ENCODE peak calls at places on chromosomes 1 and 21, in seven cellular contexts. R is SK-N-SH; T is effector memory CD4-positive, alpha-beta T cell; K is pancreas; Q is SJSA1; Y is spleen; A is PC-3. V is an unnamed sample.

GRCh38 chr1:202553560-202554038 is 156.7 kb downstream of the SYT2 start:
- DNase-seq in R (no peak), T (no peak), K (no peak), Q (no peak), Y (no peak), A (no peak), V (no peak)

GRCh38 chr1:16249838-16250241 is 12.9 kb upstream of the CPLANE2 start:
- DNase-seq in R (no peak), T (no peak), K (no peak), Q (no peak), Y (no peak), A (peak; percentile 14), V (no peak)

GRCh38 chr21:29145354-29145782 is 14.9 kb downstream of the MAP3K7CL start:
- DNase-seq in R (no peak), T (no peak), K (no peak), Q (peak; percentile 57), Y (no peak), A (peak; percentile 97), V (peak; percentile 6)

GRCh38 chr1:60657926-60658325 is 424.4 kb upstream of the NFIA start:
- DNase-seq in R (no peak), T (no peak), K (no peak), Q (no peak), Y (no peak), A (no peak), V (no peak)

GRCh38 chr1:53326598-53327182 is 1.2 kb downstream of the LRP8 start:
- DNase-seq in R (peak; percentile 76), T (no peak), K (peak; percentile 59), Q (no peak), Y (peak; percentile 85), A (peak; percentile 73), V (peak; percentile 19)

GRCh38 chr1:240306673-240307072 is 215.0 kb downstream of the FMN2 start:
- DNase-seq in R (no peak), T (no peak), K (no peak), Q (no peak), Y (no peak), A (no peak), V (no peak)

GRCh38 chr1:20052386-20052785 is 17.6 kb upstream of the PLA2G5 start:
- DNase-seq in R (no peak), T (no peak), K (no peak), Q (no peak), Y (no peak), A (no peak), V (no peak)

GRCh38 chr21:33127154-33127893 is 57.4 kb downstream of the OLIG1 start:
- DNase-seq in R (peak; percentile 60), T (peak; percentile 41), K (peak; percentile 48), Q (peak; percentile 56), Y (peak; percentile 84), A (peak; percentile 82), V (peak; percentile 21)

GRCh38 chr1:230965535-230965934 is 13.1 kb downstream of the TTC13 start:
- DNase-seq in R (no peak), T (no peak), K (no peak), Q (no peak), Y (no peak), A (no peak), V (no peak)

GRCh38 chr1:213275293-213275692 is 224.3 kb downstream of the RPS6KC1 start:
- DNase-seq in R (no peak), T (no peak), K (no peak), Q (no peak), Y (no peak), A (no peak), V (no peak)

GRCh38 chr1:3319874-3320245 is 134.6 kb upstream of the ARHGEF16 start:
- DNase-seq in R (peak; percentile 72), T (no peak), K (peak; percentile 62), Q (no peak), Y (no peak), A (peak; percentile 90), V (peak; percentile 6)

GRCh38 chr1:66394603-66395002 is 139.3 kb upstream of the SGIP1 start:
- DNase-seq in R (no peak), T (no peak), K (no peak), Q (no peak), Y (no peak), A (no peak), V (no peak)

GRCh38 chr1:198498881-198499280 is 41.6 kb downstream of the ATP6V1G3 start:
- DNase-seq in R (no peak), T (no peak), K (no peak), Q (no peak), Y (no peak), A (no peak), V (no peak)

GRCh38 chr1:94734963-94735899 is 84.9 kb upstream of the SLC44A3 start:
- DNase-seq in R (no peak), T (no peak), K (peak; percentile 64), Q (peak; percentile 73), Y (no peak), A (no peak), V (no peak)

GRCh38 chr1:28509705-28510349 is 4.0 kb downstream of the RCC1 start:
- DNase-seq in R (no peak), T (no peak), K (no peak), Q (no peak), Y (no peak), A (no peak), V (no peak)

GRCh38 chr1:170309389-170310013 is 163.7 kb downstream of the NTMT2 start:
- DNase-seq in R (peak; percentile 1), T (no peak), K (no peak), Q (peak; percentile 76), Y (no peak), A (peak; percentile 45), V (no peak)

GRCh38 chr1:52436817-52437216 is 32.4 kb downstream of the PRPF38A start:
- DNase-seq in R (no peak), T (no peak), K (no peak), Q (no peak), Y (no peak), A (peak; percentile 33), V (no peak)

GRCh38 chr1:42163114-42163513 is 1.4 kb downstream of the GUCA2A start:
- DNase-seq in R (no peak), T (no peak), K (no peak), Q (no peak), Y (no peak), A (no peak), V (no peak)

GRCh38 chr1:14071581-14071980 is 371.6 kb downstream of the PRDM2 start:
- DNase-seq in R (no peak), T (no peak), K (no peak), Q (no peak), Y (no peak), A (peak; percentile 5), V (no peak)

GRCh38 chr1:201063190-201063544 is 39.7 kb upstream of the KIF21B start:
- DNase-seq in R (no peak), T (no peak), K (no peak), Q (no peak), Y (no peak), A (no peak), V (no peak)

GRCh38 chr1:61097326-61097725 is 15.0 kb downstream of the NFIA start:
- DNase-seq in R (no peak), T (no peak), K (no peak), Q (no peak), Y (no peak), A (peak; percentile 61), V (no peak)

GRCh38 chr21:44779417-44780139 is 22.0 kb downstream of the UBE2G2 start:
- DNase-seq in R (no peak), T (no peak), K (no peak), Q (no peak), Y (no peak), A (no peak), V (no peak)

DNA sequence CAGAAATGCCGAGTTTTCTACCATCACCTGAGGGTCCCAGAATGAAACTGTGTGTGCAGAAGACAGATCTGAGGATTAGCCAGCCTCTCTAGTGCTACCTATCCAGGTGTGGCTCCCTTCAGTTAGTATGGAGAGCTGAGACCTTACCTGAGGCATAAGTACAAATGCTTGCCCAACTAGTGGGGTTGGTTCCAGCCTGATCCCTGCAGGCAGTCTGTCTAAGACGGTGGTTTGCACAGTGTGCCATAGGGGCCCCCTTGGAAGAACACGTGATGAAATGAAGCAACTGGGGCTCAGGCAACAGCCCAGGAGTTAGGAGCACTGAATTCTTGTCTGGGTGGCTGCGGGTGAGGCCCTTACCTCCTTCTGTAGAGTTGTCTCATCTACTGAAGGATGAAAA is 15.6 kb downstream of the S100A7A start:
- DNase-seq in R (no peak), T (no peak), K (no peak), Q (no peak), Y (no peak), A (no peak), V (no peak)
- H3K36me3 ChIP-seq in R (no peaks in the 10 kb centered on the region), T (no peaks in the 10 kb centered on the region), K (no peaks in the 10 kb centered on the region), Q (no peaks in the 10 kb centered on the region), Y (no peaks in the 10 kb centered on the region), A (no peaks in the 10 kb centered on the region), V (no peaks in the 10 kb centered on the region)

GRCh38 chr1:46769028-46769740 is 29.7 kb upstream of the CYP4B1 start:
- DNase-seq in R (no peak), T (no peak), K (no peak), Q (no peak), Y (no peak), A (no peak), V (no peak)
- H3K9me3 ChIP-seq in R (no peaks in the 10 kb centered on the region), T (peaks cover 11% of the 10 kb centered on the region), K (no peaks in the 10 kb centered on the region), Q (peaks cover 5% of the 10 kb centered on the region), Y (peaks cover 18% of the 10 kb centered on the region), A (peaks cover 6% of the 10 kb centered on the region), V (peaks cover 30% of the 10 kb centered on the region)

DNA sequence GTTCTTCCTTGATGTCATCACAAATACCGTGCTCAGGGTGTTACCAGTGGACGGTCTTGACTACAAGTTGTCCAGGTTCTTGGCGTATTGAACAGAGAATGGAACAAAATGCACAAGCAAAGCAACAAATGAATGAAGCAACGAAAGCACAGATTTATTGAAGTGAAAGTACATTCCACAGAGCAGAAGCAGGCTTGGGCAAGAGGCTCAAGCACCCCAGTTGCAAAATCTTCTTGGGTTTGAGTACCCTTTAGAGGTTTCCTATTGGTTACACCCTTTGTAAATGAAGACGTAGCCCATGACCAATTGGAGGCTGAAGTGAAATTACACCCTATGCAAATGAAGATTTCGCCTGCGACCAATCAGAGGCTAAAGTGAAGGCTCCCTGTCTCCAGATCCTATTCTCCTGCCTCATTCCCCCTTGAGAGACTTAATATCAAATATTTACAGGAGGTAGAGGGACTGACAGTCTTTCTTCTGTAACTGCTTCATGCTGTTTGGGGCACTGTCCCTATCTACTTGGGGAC is 38.3 kb downstream of the YY1AP1 start:
- DNase-seq in R (no peak), T (no peak), K (no peak), Q (no peak), Y (no peak), A (no peak), V (no peak)
- H3K27ac ChIP-seq in R (peak overlapping the region; percentile 78), T (no peak overlapping the region), K (no peak overlapping the region), Q (peak overlapping the region; percentile 92), Y (no peak overlapping the region), A (peak overlapping the region; percentile 75), V (no peak overlapping the region)

DNA sequence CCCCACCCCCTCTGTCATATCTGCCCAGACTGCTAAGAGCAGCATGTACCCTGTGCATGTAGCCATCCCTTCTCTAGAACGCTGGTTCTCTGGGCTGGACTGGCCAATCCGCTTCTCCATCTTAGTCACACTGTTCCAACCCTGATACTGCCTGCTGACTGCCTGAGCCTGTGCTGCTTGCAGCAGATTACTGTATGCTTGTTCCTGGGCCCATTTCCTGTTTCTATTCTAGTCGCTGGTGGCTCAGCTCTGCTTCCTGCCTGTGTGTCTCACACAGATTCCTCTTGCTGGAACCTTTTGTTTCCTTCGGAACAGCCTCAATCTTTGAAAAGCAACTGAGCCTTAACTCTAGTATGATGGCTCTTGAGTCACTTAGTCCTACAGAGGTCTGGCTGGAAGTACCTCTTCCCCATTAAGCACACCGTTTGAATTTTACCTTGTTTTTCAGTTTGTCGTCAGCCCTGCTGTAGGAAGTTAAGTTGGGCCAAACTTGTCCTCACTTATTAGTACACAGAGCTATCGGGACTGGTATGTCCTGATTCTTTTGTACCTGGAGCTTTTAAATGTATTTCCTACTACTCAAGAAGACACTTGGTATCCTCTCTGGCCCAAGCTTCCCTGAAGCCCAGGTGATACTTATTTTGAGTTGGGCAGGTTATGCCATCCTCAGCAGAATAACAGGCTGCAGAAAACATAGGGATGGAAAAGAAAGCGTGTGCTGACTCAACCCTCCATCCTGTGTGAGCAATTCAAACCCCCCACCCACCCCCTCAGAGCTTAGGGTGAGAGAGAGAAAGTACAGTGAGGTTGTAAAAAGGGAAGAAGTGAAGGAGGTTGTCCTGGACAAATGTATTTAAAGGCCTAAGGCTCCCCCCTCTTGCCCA is 43.4 kb upstream of the PIGV start:
- DNase-seq in R (peak; percentile 34), T (peak; percentile 70), K (no peak), Q (peak; percentile 93), Y (peak; percentile 93), A (peak; percentile 75), V (peak; percentile 74)
- H3K36me3 ChIP-seq in R (peaks cover 58% of the 10 kb centered on the region), T (peaks cover 21% of the 10 kb centered on the region), K (no peaks in the 10 kb centered on the region), Q (peaks cover 88% of the 10 kb centered on the region), Y (peaks cover 1% of the 10 kb centered on the region), A (peaks cover 75% of the 10 kb centered on the region), V (no peaks in the 10 kb centered on the region)